ENCODE peak calls at places on chromosomes 12 and 14, in six cellular contexts. One of them, this sample, is unnamed.

GRCh38 chr12:122749569-122750332 is 2.9 kb upstream of the DENR start:
- DNase-seq in brain microvascular endothelial cell: no peak
- DNase-seq in Caco-2: peak; percentile 72
- DNase-seq in SK-N-SH: peak; percentile 38
- DNase-seq in hepatocyte: no peak
- DNase-seq in AG09309: no peak
- DNase-seq in this sample: no peak

GRCh38 chr14:91333640-91334039 is 84.0 kb downstream of the CCDC88C start:
- DNase-seq in brain microvascular endothelial cell: no peak
- DNase-seq in Caco-2: no peak
- DNase-seq in SK-N-SH: no peak
- DNase-seq in hepatocyte: no peak
- DNase-seq in AG09309: no peak
- DNase-seq in this sample: no peak

GRCh38 chr14:76456891-76457586 is 81.1 kb downstream of the ESRRB start:
- DNase-seq in brain microvascular endothelial cell: no peak
- DNase-seq in Caco-2: no peak
- DNase-seq in SK-N-SH: no peak
- DNase-seq in hepatocyte: no peak
- DNase-seq in AG09309: no peak
- DNase-seq in this sample: no peak

GRCh38 chr12:72642726-72643125 is 370.6 kb downstream of the TRHDE start:
- DNase-seq in brain microvascular endothelial cell: no peak
- DNase-seq in Caco-2: no peak
- DNase-seq in SK-N-SH: no peak
- DNase-seq in hepatocyte: no peak
- DNase-seq in AG09309: no peak
- DNase-seq in this sample: no peak

GRCh38 chr14:60356921-60357550 is 108.0 kb downstream of the PPM1A start:
- DNase-seq in brain microvascular endothelial cell: no peak
- DNase-seq in Caco-2: no peak
- DNase-seq in SK-N-SH: peak; percentile 55
- DNase-seq in hepatocyte: no peak
- DNase-seq in AG09309: no peak
- DNase-seq in this sample: no peak

GRCh38 chr12:54666008-54666407 is 17.8 kb upstream of the DCD start:
- DNase-seq in brain microvascular endothelial cell: no peak
- DNase-seq in Caco-2: no peak
- DNase-seq in SK-N-SH: no peak
- DNase-seq in hepatocyte: no peak
- DNase-seq in AG09309: no peak
- DNase-seq in this sample: no peak

GRCh38 chr12:104454997-104455396 is 1.8 kb upstream of the CHST11 start:
- DNase-seq in brain microvascular endothelial cell: no peak
- DNase-seq in Caco-2: no peak
- DNase-seq in SK-N-SH: no peak
- DNase-seq in hepatocyte: no peak
- DNase-seq in AG09309: no peak
- DNase-seq in this sample: peak; percentile 83

GRCh38 chr14:29016050-29016900 is 249.7 kb downstream of the FOXG1 start:
- DNase-seq in brain microvascular endothelial cell: peak; percentile 1
- DNase-seq in Caco-2: peak; percentile 43
- DNase-seq in SK-N-SH: peak; percentile 7
- DNase-seq in hepatocyte: peak; percentile 59
- DNase-seq in AG09309: no peak
- DNase-seq in this sample: peak; percentile 21

GRCh38 chr12:130214686-130215370 is 52.6 kb downstream of the FZD10 start:
- DNase-seq in brain microvascular endothelial cell: no peak
- DNase-seq in Caco-2: no peak
- DNase-seq in SK-N-SH: no peak
- DNase-seq in hepatocyte: no peak
- DNase-seq in AG09309: no peak
- DNase-seq in this sample: no peak

GRCh38 chr12:126547905-126548304 is 1482.7 kb downstream of the AACS start:
- DNase-seq in brain microvascular endothelial cell: no peak
- DNase-seq in Caco-2: no peak
- DNase-seq in SK-N-SH: peak; percentile 45
- DNase-seq in hepatocyte: no peak
- DNase-seq in AG09309: no peak
- DNase-seq in this sample: peak; percentile 8

GRCh38 chr12:52173526-52173925 is 18.3 kb downstream of the KRT80 start:
- DNase-seq in brain microvascular endothelial cell: no peak
- DNase-seq in Caco-2: no peak
- DNase-seq in SK-N-SH: no peak
- DNase-seq in hepatocyte: no peak
- DNase-seq in AG09309: no peak
- DNase-seq in this sample: no peak

GRCh38 chr12:21852251-21852650 is 77.7 kb upstream of the KCNJ8 start:
- DNase-seq in brain microvascular endothelial cell: peak; percentile 63
- DNase-seq in Caco-2: no peak
- DNase-seq in SK-N-SH: no peak
- DNase-seq in hepatocyte: no peak
- DNase-seq in AG09309: no peak
- DNase-seq in this sample: peak; percentile 37

GRCh38 chr14:39974036-39974435 is 541.8 kb upstream of the FBXO33 start:
- DNase-seq in brain microvascular endothelial cell: no peak
- DNase-seq in Caco-2: no peak
- DNase-seq in SK-N-SH: no peak
- DNase-seq in hepatocyte: peak; percentile 4
- DNase-seq in AG09309: no peak
- DNase-seq in this sample: no peak

GRCh38 chr12:104137175-104137901 is 672 bp downstream of the NFYB start:
- DNase-seq in brain microvascular endothelial cell: no peak
- DNase-seq in Caco-2: peak; percentile 49
- DNase-seq in SK-N-SH: peak; percentile 70
- DNase-seq in hepatocyte: peak; percentile 46
- DNase-seq in AG09309: no peak
- DNase-seq in this sample: peak; percentile 29

GRCh38 chr12:2318286-2318685 is 265.5 kb downstream of the CACNA1C start:
- DNase-seq in brain microvascular endothelial cell: no peak
- DNase-seq in Caco-2: no peak
- DNase-seq in SK-N-SH: no peak
- DNase-seq in hepatocyte: no peak
- DNase-seq in AG09309: no peak
- DNase-seq in this sample: peak; percentile 56

GRCh38 chr12:15931590-15932053 is 20.5 kb downstream of the DERA start:
- DNase-seq in brain microvascular endothelial cell: no peak
- DNase-seq in Caco-2: no peak
- DNase-seq in SK-N-SH: no peak
- DNase-seq in hepatocyte: no peak
- DNase-seq in AG09309: no peak
- DNase-seq in this sample: no peak

GRCh38 chr12:107779077-107779840 is 4.8 kb downstream of the ASCL4 start:
- DNase-seq in brain microvascular endothelial cell: no peak
- DNase-seq in Caco-2: no peak
- DNase-seq in SK-N-SH: no peak
- DNase-seq in hepatocyte: no peak
- DNase-seq in AG09309: no peak
- DNase-seq in this sample: no peak

GRCh38 chr14:93902619-93903307 is 24.4 kb upstream of the FAM181A start:
- DNase-seq in brain microvascular endothelial cell: no peak
- DNase-seq in Caco-2: no peak
- DNase-seq in SK-N-SH: no peak
- DNase-seq in hepatocyte: no peak
- DNase-seq in AG09309: no peak
- DNase-seq in this sample: no peak
- TF ChIP-seq CTCF in brain microvascular endothelial cell: no peak
- TF ChIP-seq CTCF in Caco-2: no peak
- TF ChIP-seq CTCF in SK-N-SH: no peak
- TF ChIP-seq CTCF in hepatocyte: no peak
- TF ChIP-seq CTCF in AG09309: no peak
- TF ChIP-seq CTCF in this sample: no peak

GRCh38 chr14:32933623-32933942 is 5.1 kb upstream of the NPAS3 start:
- DNase-seq in brain microvascular endothelial cell: peak; percentile 37
- DNase-seq in Caco-2: no peak
- DNase-seq in SK-N-SH: peak; percentile 42
- DNase-seq in hepatocyte: no peak
- DNase-seq in AG09309: no peak
- DNase-seq in this sample: no peak

GRCh38 chr14:32932302-32932920 is 6.3 kb upstream of the NPAS3 start:
- DNase-seq in brain microvascular endothelial cell: no peak
- DNase-seq in Caco-2: no peak
- DNase-seq in SK-N-SH: no peak
- DNase-seq in hepatocyte: no peak
- DNase-seq in AG09309: no peak
- DNase-seq in this sample: no peak

GRCh38 chr14:32933943-32934890 is 4.5 kb upstream of the NPAS3 start:
- DNase-seq in brain microvascular endothelial cell: peak; percentile 12
- DNase-seq in Caco-2: no peak
- DNase-seq in SK-N-SH: peak; percentile 84
- DNase-seq in hepatocyte: peak; percentile 45
- DNase-seq in AG09309: no peak
- DNase-seq in this sample: no peak

GRCh38 chr14:32932921-32933622 is 5.6 kb upstream of the NPAS3 start:
- DNase-seq in brain microvascular endothelial cell: no peak
- DNase-seq in Caco-2: no peak
- DNase-seq in SK-N-SH: peak; percentile 59
- DNase-seq in hepatocyte: no peak
- DNase-seq in AG09309: no peak
- DNase-seq in this sample: no peak

DNA sequence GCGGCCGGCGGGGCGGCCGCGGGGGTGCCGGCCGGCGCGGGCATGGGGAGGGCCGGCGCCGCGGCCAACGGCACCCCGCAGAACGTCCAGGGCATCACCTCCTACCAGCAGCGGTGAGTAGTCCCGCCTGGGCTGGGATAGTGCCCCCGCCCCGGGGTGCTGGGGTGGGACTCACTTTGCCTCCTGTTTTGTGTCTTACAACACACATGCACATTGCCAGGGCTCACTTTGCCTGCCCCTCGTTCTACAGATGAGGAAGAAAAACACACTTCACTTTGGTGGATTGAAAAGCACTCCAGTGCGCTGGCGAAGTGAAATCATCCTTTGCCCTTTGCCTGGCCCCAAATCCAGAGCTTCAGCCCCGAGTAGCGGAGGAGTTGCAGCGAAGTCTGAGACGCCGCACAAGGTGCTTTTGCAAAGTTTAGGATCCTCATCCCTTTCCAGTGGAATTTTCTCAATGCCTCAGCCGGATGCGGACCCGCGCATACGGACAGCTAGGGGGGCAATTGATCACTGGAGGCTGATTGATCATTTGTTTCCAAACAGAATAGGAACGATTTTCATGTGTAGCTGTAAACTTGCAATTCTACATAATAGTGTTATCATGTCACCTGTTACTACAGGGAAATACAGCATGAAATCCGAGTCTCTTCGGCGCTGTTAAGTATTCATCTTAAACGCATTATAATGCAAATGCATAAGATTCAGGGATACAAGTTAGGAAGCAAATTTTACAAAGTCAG is 3.6 kb upstream of the NPAS3 start:
- DNase-seq in brain microvascular endothelial cell: no peak
- DNase-seq in Caco-2: no peak
- DNase-seq in SK-N-SH: no peak
- DNase-seq in hepatocyte: no peak
- DNase-seq in AG09309: no peak
- DNase-seq in this sample: no peak
- H3K4me3 ChIP-seq in brain microvascular endothelial cell: peak overlapping the region; percentile 43
- H3K4me3 ChIP-seq in Caco-2: no peak overlapping the region
- H3K4me3 ChIP-seq in SK-N-SH: peak overlapping the region; percentile 80
- H3K4me3 ChIP-seq in hepatocyte: no peak overlapping the region
- H3K4me3 ChIP-seq in AG09309: peak overlapping the region; percentile 47
- H3K4me3 ChIP-seq in this sample: peak overlapping the region; percentile 37

DNA sequence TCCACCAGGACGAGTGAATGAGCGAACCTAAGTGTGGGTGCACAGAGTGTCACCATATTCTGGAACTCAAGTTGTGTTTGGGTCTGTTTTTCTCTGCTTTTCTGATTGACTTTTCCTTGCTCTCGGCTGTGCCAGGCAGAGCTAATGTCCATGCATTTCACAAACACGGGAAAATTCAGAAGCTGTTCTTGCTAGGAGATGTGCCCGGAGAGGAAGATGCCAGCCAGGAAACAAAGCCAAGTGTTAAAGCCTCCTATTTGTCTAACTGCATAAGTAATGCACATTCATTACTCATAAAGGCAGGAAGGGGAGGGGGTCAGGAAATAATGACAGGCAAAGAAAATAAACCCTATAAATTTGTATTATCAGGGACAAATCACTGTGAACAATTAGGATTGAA is 250.4 kb upstream of the SFSWAP start:
- DNase-seq in brain microvascular endothelial cell: no peak
- DNase-seq in Caco-2: no peak
- DNase-seq in SK-N-SH: no peak
- DNase-seq in hepatocyte: no peak
- DNase-seq in AG09309: no peak
- DNase-seq in this sample: no peak
- TF ChIP-seq CTCF in brain microvascular endothelial cell: no peak
- TF ChIP-seq CTCF in Caco-2: no peak
- TF ChIP-seq CTCF in SK-N-SH: no peak
- TF ChIP-seq CTCF in hepatocyte: no peak
- TF ChIP-seq CTCF in AG09309: no peak
- TF ChIP-seq CTCF in this sample: no peak

GRCh38 chr14:93962701-93963601 is 13.4 kb downstream of the ASB2 start:
- DNase-seq in brain microvascular endothelial cell: no peak
- DNase-seq in Caco-2: no peak
- DNase-seq in SK-N-SH: no peak
- DNase-seq in hepatocyte: no peak
- DNase-seq in AG09309: no peak
- DNase-seq in this sample: no peak
- H3K4me3 ChIP-seq in brain microvascular endothelial cell: no peak overlapping the region
- H3K4me3 ChIP-seq in Caco-2: no peak overlapping the region
- H3K4me3 ChIP-seq in SK-N-SH: no peak overlapping the region
- H3K4me3 ChIP-seq in hepatocyte: no peak overlapping the region
- H3K4me3 ChIP-seq in AG09309: no peak overlapping the region
- H3K4me3 ChIP-seq in this sample: no peak overlapping the region